ENCODE peak calls at places on chromosomes 2 and 18, in nine cellular contexts. U, N, Z, P, E, M, G, D and X are unnamed samples.

GRCh38 chr2:26243643-26244478 is 571 bp downstream of the HADHA start:
- DNase-seq in G (no peak), D (peak), E (peak), P (peak), Z (peak), M (no peak), U (peak), N (no peak), X (peak)

GRCh38 chr2:144490857-144491256 is 29.1 kb downstream of the ZEB2 start:
- DNase-seq in E (no peak), N (no peak), D (no peak), M (no peak), Z (no peak), U (no peak), P (no peak), G (no peak), X (no peak)

GRCh38 chr2:177753682-177754475 is 318.7 kb downstream of the PDE11A start:
- DNase-seq in Z (peak), N (no peak), U (peak), D (peak), P (peak), E (peak), M (peak), G (no peak), X (no peak)

GRCh38 chr18:63106727-63107126 is 212.8 kb downstream of the BCL2 start:
- DNase-seq in E (no peak), M (no peak), P (no peak), U (no peak), Z (no peak), D (no peak), N (no peak), G (no peak), X (no peak)

GRCh38 chr2:168212167-168212566 is 35.2 kb downstream of the STK39 start:
- DNase-seq in M (no peak), U (no peak), E (no peak), D (no peak), N (no peak), G (no peak), Z (no peak), P (no peak), X (no peak)

GRCh38 chr18:59779979-59780378 is 82.8 kb upstream of the CCBE1 start:
- DNase-seq in U (peak), Z (no peak), D (no peak), P (peak), G (no peak), M (no peak), N (no peak), E (no peak), X (peak)

GRCh38 chr2:151029406-151030157 is 232.1 kb downstream of the RBM43 start:
- DNase-seq in U (peak), Z (no peak), D (no peak), G (no peak), E (no peak), M (no peak), N (no peak), P (peak), X (no peak)

GRCh38 chr2:42767899-42768705 is 4.2 kb upstream of the OXER1 start:
- DNase-seq in N (no peak), M (no peak), U (peak), P (no peak), Z (no peak), E (no peak), G (no peak), D (no peak), X (no peak)

GRCh38 chr2:189570565-189570964 is 10.0 kb downstream of the SLC40A1 start:
- DNase-seq in U (peak), G (peak), P (peak), E (no peak), M (no peak), Z (no peak), N (no peak), D (no peak), X (no peak)

GRCh38 chr2:202512176-202512575 is 122.6 kb upstream of the FAM117B start:
- DNase-seq in U (no peak), M (no peak), Z (no peak), E (no peak), P (no peak), D (no peak), N (no peak), G (no peak), X (no peak)

GRCh38 chr2:17228461-17228860 is 289.8 kb downstream of the RAD51AP2 start:
- DNase-seq in D (no peak), N (no peak), P (no peak), Z (no peak), U (no peak), M (no peak), G (no peak), E (no peak), X (no peak)

GRCh38 chr2:51698005-51698404 is 666.1 kb upstream of the NRXN1 start:
- DNase-seq in E (no peak), Z (no peak), P (no peak), N (no peak), G (no peak), M (no peak), D (no peak), U (no peak), X (no peak)

GRCh38 chr2:127067620-127068350 is 39.2 kb downstream of the BIN1 start:
- DNase-seq in M (peak), D (peak), G (peak), N (peak), U (peak), Z (peak), P (peak), E (peak), X (peak)

GRCh38 chr2:239962890-239963591 is 62.1 kb downstream of the NDUFA10 start:
- DNase-seq in P (no peak), N (no peak), M (no peak), D (no peak), E (no peak), Z (no peak), U (no peak), G (no peak), X (no peak)

GRCh38 chr2:138271467-138271866 is 230.1 kb upstream of the SPOPL start:
- DNase-seq in G (no peak), U (no peak), N (no peak), D (no peak), P (no peak), E (no peak), M (no peak), Z (peak), X (no peak)

GRCh38 chr2:667332-668000 is 9.7 kb downstream of the TMEM18 start:
- DNase-seq in Z (peak), E (peak), N (no peak), M (peak), P (peak), G (peak), U (peak), D (no peak), X (peak)

GRCh38 chr18:63848159-63848558 is 39.3 kb upstream of the SERPINB2 start:
- DNase-seq in E (peak), U (peak), D (peak), M (no peak), Z (peak), P (peak), G (peak), N (no peak), X (peak)

GRCh38 chr2:68432696-68433658 is 34.1 kb downstream of the FBXO48 start:
- DNase-seq in E (no peak), N (no peak), P (no peak), M (no peak), D (no peak), U (no peak), G (no peak), Z (no peak), X (no peak)

GRCh38 chr2:153912798-153913396 is 41.2 kb downstream of the GALNT13 start:
- DNase-seq in E (no peak), N (no peak), G (no peak), D (no peak), Z (no peak), M (no peak), P (no peak), U (no peak), X (no peak)

GRCh38 chr2:24353933-24354332 is 6.4 kb downstream of the ITSN2 start:
- DNase-seq in M (no peak), N (no peak), Z (peak), U (no peak), D (no peak), G (no peak), P (no peak), E (no peak), X (no peak)

GRCh38 chr2:127632592-127633489 is 13.1 kb upstream of the GPR17 start:
- DNase-seq in D (no peak), U (no peak), G (no peak), N (no peak), P (no peak), E (no peak), M (no peak), Z (no peak), X (no peak)

GRCh38 chr2:42784204-42784880 is 8.0 kb downstream of the HAAO start:
- DNase-seq in U (no peak), E (no peak), M (no peak), G (no peak), D (no peak), P (no peak), Z (peak), N (no peak), X (no peak)

GRCh38 chr18:77056399-77057015 is 76.1 kb downstream of the MBP start:
- DNase-seq in Z (peak), D (no peak), N (no peak), P (no peak), M (no peak), E (no peak), G (peak), U (peak), X (no peak)
- H3K27ac ChIP-seq in Z (peak), D (no peak), N (no peak), P (peak), M (no peak), E (peak), G (peak), U (no peak), X (peak)

GRCh38 chr2:197311521-197312033 is 997 bp upstream of the ANKRD44 start:
- DNase-seq in E (no peak), G (peak), P (no peak), D (no peak), M (no peak), U (peak), Z (peak), N (no peak), X (peak)
- H3K4me2 ChIP-seq in E (peak), G (no peak), P (peak), D (no peak), M (no peak), U (peak), Z (no peak), N (peak), X (peak)

GRCh38 chr2:20558391-20559150 is 92.3 kb downstream of the HS1BP3 start:
- DNase-seq in U (no peak), D (no peak), P (no peak), N (no peak), Z (no peak), M (peak), E (no peak), G (no peak), X (no peak)
- H3K27ac ChIP-seq in U (no peak), D (no peak), P (no peak), N (no peak), Z (no peak), M (no peak), E (no peak), G (no peak), X (no peak)

GRCh38 chr2:204544961-204545860 is at the start of gene PARD3B:
- DNase-seq in G (peak), N (no peak), Z (peak), E (peak), D (peak), M (peak), U (peak), P (peak), X (peak)

GRCh38 chr2:204541637-204542036 is 3.6 kb upstream of the PARD3B start:
- DNase-seq in P (no peak), M (no peak), D (no peak), Z (no peak), E (no peak), N (no peak), U (no peak), G (no peak), X (no peak)

GRCh38 chr2:204542967-204543608 is 2.2 kb upstream of the PARD3B start:
- DNase-seq in D (no peak), M (no peak), U (peak), N (no peak), Z (no peak), E (no peak), P (no peak), G (no peak), X (no peak)

GRCh38 chr2:204550738-204551137 is 5.5 kb downstream of the PARD3B start:
- DNase-seq in U (peak), Z (peak), G (no peak), P (peak), D (no peak), N (no peak), E (no peak), M (no peak), X (peak)

DNA sequence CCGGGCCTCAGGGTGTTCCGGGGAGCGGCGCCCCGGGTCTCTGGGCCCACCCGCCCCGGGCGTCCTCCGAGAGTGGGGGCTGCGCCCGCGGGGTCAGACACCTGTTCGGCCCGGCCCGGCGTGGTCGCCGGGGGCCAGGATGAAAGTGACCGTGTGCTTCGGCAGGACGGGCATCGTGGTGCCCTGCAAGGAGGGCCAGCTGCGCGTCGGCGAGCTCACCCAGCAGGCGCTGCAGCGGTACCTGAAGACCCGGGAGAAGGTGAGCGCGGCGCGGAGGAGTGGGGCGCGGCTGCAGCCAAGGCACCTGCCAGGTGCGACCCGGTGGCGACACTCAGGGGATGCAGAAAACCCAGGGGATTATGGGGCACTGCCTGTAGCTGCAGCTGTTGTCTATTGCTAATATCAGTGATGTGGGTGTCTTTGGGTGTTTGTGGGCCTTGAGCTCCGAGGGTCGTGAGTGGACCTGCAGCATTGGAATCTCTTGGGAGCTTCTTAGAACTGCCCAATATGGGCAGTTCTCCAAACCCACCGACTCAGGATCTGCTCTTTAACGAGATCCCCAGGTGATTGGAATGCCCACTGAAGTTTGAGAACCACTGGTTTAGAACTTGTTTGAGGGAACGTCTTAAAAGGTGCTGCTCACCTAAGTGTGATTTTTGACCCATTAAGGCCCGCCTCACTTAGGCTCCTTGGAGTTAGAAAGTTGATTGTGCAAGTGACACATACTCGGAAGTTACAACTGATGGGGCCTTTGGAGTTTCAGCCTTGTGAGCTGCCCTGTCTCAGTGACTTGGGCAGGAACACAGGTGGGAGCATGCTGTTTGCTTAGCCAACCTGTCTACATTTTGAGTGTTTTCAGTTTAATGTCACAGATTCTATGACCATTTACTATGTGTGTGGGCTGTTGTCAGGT is 842 bp downstream of the PARD3B start:
- DNase-seq in D (no peak), G (no peak), U (peak), M (no peak), Z (peak), E (no peak), N (no peak), P (no peak), X (peak)
- H3K4me2 ChIP-seq in D (peak), G (peak), U (peak), M (peak), Z (peak), E (peak), N (peak), P (peak), X (peak)

DNA sequence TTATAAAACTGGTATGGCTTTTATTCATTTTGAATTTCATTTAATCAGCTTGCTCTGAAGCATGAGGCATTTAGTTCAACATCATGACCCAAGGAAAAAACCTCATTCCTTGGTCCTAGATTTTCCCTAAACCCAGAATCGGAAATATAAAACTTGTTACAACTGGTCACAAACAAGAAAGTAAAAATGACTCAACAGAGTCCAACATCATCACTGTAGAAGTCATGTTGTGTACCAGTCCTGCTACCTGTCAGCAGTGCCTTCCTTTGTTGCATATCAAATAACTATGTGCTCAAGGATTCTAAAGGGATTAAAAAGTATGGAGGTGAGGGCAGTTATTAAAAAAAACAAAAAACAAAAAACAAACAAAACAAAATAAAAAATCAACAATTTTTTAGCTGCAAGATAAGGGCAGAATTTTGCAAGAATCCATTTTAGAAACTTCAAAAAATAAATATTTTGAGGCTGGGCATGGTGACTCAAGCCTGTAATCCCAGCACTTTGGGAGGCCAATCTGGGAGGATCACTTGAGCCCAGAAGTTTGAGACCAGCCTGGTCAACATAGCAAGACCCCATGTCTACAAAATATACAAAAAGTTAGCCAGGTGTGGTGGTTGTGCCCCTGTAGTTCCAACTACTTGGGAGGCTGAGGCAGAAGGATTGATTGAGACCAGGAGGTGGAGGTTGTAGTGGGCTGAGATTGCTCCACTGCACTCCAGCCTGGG is 18.4 kb downstream of the NCKAP1 start:
- DNase-seq in G (no peak), Z (no peak), E (no peak), N (no peak), M (no peak), U (no peak), D (no peak), P (no peak), X (no peak)
- H3K27ac ChIP-seq in G (no peak), Z (no peak), E (no peak), N (no peak), M (no peak), U (no peak), D (no peak), P (no peak), X (no peak)

DNA sequence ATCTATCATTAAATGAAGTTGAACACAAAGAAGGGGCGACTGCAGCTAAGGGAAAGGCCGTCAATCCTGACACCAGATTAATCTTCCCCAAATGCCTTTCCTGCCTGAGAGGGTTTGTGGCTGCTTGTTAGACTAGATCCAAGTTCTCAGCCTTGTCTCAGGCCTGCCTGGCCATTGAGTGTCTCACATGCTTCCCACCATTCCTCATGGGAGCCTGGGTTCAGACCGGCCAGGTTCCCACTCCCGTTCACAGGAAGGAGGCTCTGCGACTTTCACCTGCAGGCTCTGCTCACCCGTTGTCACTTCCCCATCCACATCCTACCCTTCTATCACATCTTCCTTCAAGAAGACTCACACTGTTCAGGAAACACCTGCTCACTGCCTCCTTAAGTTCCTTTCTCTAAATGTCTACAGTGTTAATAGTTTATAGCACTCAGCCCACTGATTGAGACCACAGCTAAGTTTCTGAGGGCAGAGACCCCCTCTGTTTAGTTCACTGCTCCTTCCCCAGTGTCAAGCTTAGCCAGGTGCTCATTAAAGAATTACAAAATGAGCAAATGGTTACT is 283.0 kb upstream of the REV1 start:
- DNase-seq in D (no peak), U (no peak), M (no peak), N (no peak), G (no peak), P (no peak), E (no peak), Z (no peak), X (no peak)
- H3K4me2 ChIP-seq in D (no peak), U (no peak), M (no peak), N (no peak), G (no peak), P (no peak), E (no peak), Z (no peak), X (no peak)